ENCODE peak calls at places on chromosomes 6 and 20, in seven cellular contexts. One of them, this sample, is unnamed.

GRCh38 chr6:93562566-93562965 is 143.2 kb upstream of the EPHA7 start:
- DNase-seq in HCT116: no peak
- DNase-seq in uterus: no peak
- DNase-seq in colonic mucosa: no peak
- DNase-seq in CD8-positive, alpha-beta T cell: no peak
- DNase-seq in WERI-Rb-1: no peak
- DNase-seq in breast epithelium: no peak
- DNase-seq in this sample: peak

GRCh38 chr6:155883741-155884140 is 428.1 kb upstream of the NOX3 start:
- DNase-seq in colonic mucosa: no peak
- DNase-seq in HCT116: no peak
- DNase-seq in breast epithelium: no peak
- DNase-seq in WERI-Rb-1: no peak
- DNase-seq in uterus: no peak
- DNase-seq in CD8-positive, alpha-beta T cell: no peak
- DNase-seq in this sample: no peak

GRCh38 chr6:28496099-28496779 is 19.4 kb downstream of the GPX6 start:
- DNase-seq in CD8-positive, alpha-beta T cell: no peak
- DNase-seq in HCT116: peak
- DNase-seq in uterus: no peak
- DNase-seq in colonic mucosa: no peak
- DNase-seq in breast epithelium: no peak
- DNase-seq in WERI-Rb-1: no peak
- DNase-seq in this sample: no peak

GRCh38 chr20:25739615-25740320 is 43.1 kb upstream of the ZNF337 start:
- DNase-seq in colonic mucosa: no peak
- DNase-seq in WERI-Rb-1: no peak
- DNase-seq in breast epithelium: no peak
- DNase-seq in uterus: no peak
- DNase-seq in CD8-positive, alpha-beta T cell: no peak
- DNase-seq in HCT116: no peak
- DNase-seq in this sample: peak

GRCh38 chr20:45985573-45985972 is 13.6 kb upstream of the ZNF335 start:
- DNase-seq in WERI-Rb-1: peak
- DNase-seq in colonic mucosa: no peak
- DNase-seq in CD8-positive, alpha-beta T cell: no peak
- DNase-seq in breast epithelium: no peak
- DNase-seq in HCT116: no peak
- DNase-seq in uterus: no peak
- DNase-seq in this sample: no peak

GRCh38 chr6:87798393-87799278 is 96.6 kb upstream of the AKIRIN2 start:
- DNase-seq in colonic mucosa: no peak
- DNase-seq in HCT116: no peak
- DNase-seq in breast epithelium: no peak
- DNase-seq in CD8-positive, alpha-beta T cell: no peak
- DNase-seq in WERI-Rb-1: no peak
- DNase-seq in uterus: no peak
- DNase-seq in this sample: no peak

GRCh38 chr6:165668951-165669350 is 5.9 kb upstream of the PDE10A start:
- DNase-seq in breast epithelium: no peak
- DNase-seq in WERI-Rb-1: no peak
- DNase-seq in colonic mucosa: no peak
- DNase-seq in HCT116: no peak
- DNase-seq in CD8-positive, alpha-beta T cell: no peak
- DNase-seq in uterus: no peak
- DNase-seq in this sample: no peak

GRCh38 chr6:147434508-147434907 is 74.0 kb upstream of the SAMD5 start:
- DNase-seq in WERI-Rb-1: no peak
- DNase-seq in HCT116: no peak
- DNase-seq in colonic mucosa: no peak
- DNase-seq in CD8-positive, alpha-beta T cell: no peak
- DNase-seq in uterus: no peak
- DNase-seq in breast epithelium: no peak
- DNase-seq in this sample: peak

GRCh38 chr20:64222851-64223525 is 32.6 kb upstream of the PCMTD2 start:
- DNase-seq in uterus: no peak
- DNase-seq in CD8-positive, alpha-beta T cell: no peak
- DNase-seq in HCT116: no peak
- DNase-seq in colonic mucosa: no peak
- DNase-seq in breast epithelium: no peak
- DNase-seq in WERI-Rb-1: no peak
- DNase-seq in this sample: no peak

GRCh38 chr6:79234150-79235022 is at the start of gene HMGN3:
- DNase-seq in HCT116: peak
- DNase-seq in WERI-Rb-1: peak
- DNase-seq in breast epithelium: peak
- DNase-seq in uterus: peak
- DNase-seq in CD8-positive, alpha-beta T cell: peak
- DNase-seq in colonic mucosa: peak
- DNase-seq in this sample: peak

GRCh38 chr6:130050230-130050629 is 31.8 kb downstream of the L3MBTL3 start:
- DNase-seq in colonic mucosa: no peak
- DNase-seq in CD8-positive, alpha-beta T cell: no peak
- DNase-seq in breast epithelium: no peak
- DNase-seq in uterus: no peak
- DNase-seq in WERI-Rb-1: no peak
- DNase-seq in HCT116: no peak
- DNase-seq in this sample: no peak

GRCh38 chr6:123489589-123489988 is 147.2 kb downstream of the TRDN start:
- DNase-seq in HCT116: no peak
- DNase-seq in WERI-Rb-1: no peak
- DNase-seq in uterus: no peak
- DNase-seq in CD8-positive, alpha-beta T cell: no peak
- DNase-seq in colonic mucosa: no peak
- DNase-seq in breast epithelium: no peak
- DNase-seq in this sample: no peak

GRCh38 chr20:19993937-19994667 is 23.1 kb upstream of the NAA20 start:
- DNase-seq in uterus: no peak
- DNase-seq in WERI-Rb-1: no peak
- DNase-seq in breast epithelium: no peak
- DNase-seq in CD8-positive, alpha-beta T cell: no peak
- DNase-seq in colonic mucosa: no peak
- DNase-seq in HCT116: peak
- DNase-seq in this sample: peak

GRCh38 chr20:63061051-63061531 is 54.3 kb upstream of the BHLHE23 start:
- DNase-seq in WERI-Rb-1: no peak
- DNase-seq in colonic mucosa: no peak
- DNase-seq in CD8-positive, alpha-beta T cell: no peak
- DNase-seq in uterus: no peak
- DNase-seq in breast epithelium: peak
- DNase-seq in HCT116: no peak
- DNase-seq in this sample: no peak

GRCh38 chr6:127902933-127903332 is 2.1 kb upstream of the THEMIS start:
- DNase-seq in WERI-Rb-1: peak
- DNase-seq in HCT116: no peak
- DNase-seq in CD8-positive, alpha-beta T cell: no peak
- DNase-seq in colonic mucosa: no peak
- DNase-seq in breast epithelium: no peak
- DNase-seq in uterus: no peak
- DNase-seq in this sample: no peak

GRCh38 chr6:159640322-159640721 is 52.7 kb downstream of the SOD2 start:
- DNase-seq in uterus: no peak
- DNase-seq in breast epithelium: no peak
- DNase-seq in HCT116: no peak
- DNase-seq in CD8-positive, alpha-beta T cell: no peak
- DNase-seq in WERI-Rb-1: no peak
- DNase-seq in colonic mucosa: no peak
- DNase-seq in this sample: no peak

GRCh38 chr20:38202153-38202981 is 37.3 kb upstream of the TGM2 start:
- DNase-seq in breast epithelium: no peak
- DNase-seq in WERI-Rb-1: no peak
- DNase-seq in colonic mucosa: no peak
- DNase-seq in CD8-positive, alpha-beta T cell: no peak
- DNase-seq in HCT116: no peak
- DNase-seq in uterus: no peak
- DNase-seq in this sample: no peak

GRCh38 chr20:52965380-52965779 is 6.8 kb upstream of the TSHZ2 start:
- DNase-seq in breast epithelium: no peak
- DNase-seq in CD8-positive, alpha-beta T cell: no peak
- DNase-seq in HCT116: no peak
- DNase-seq in uterus: no peak
- DNase-seq in colonic mucosa: no peak
- DNase-seq in WERI-Rb-1: no peak
- DNase-seq in this sample: no peak

GRCh38 chr6:31784270-31784925 is 7.3 kb upstream of the VWA7 start:
- DNase-seq in HCT116: no peak
- DNase-seq in breast epithelium: no peak
- DNase-seq in CD8-positive, alpha-beta T cell: no peak
- DNase-seq in uterus: no peak
- DNase-seq in WERI-Rb-1: no peak
- DNase-seq in colonic mucosa: no peak
- DNase-seq in this sample: no peak

GRCh38 chr20:58513580-58514285 is 1.5 kb downstream of the APCDD1L start:
- DNase-seq in colonic mucosa: no peak
- DNase-seq in uterus: no peak
- DNase-seq in HCT116: no peak
- DNase-seq in breast epithelium: no peak
- DNase-seq in CD8-positive, alpha-beta T cell: no peak
- DNase-seq in WERI-Rb-1: no peak
- DNase-seq in this sample: no peak

GRCh38 chr6:136230219-136230980 is 19.7 kb downstream of the MTFR2 start:
- DNase-seq in colonic mucosa: no peak
- DNase-seq in HCT116: no peak
- DNase-seq in CD8-positive, alpha-beta T cell: no peak
- DNase-seq in WERI-Rb-1: no peak
- DNase-seq in uterus: no peak
- DNase-seq in breast epithelium: no peak
- DNase-seq in this sample: no peak

GRCh38 chr6:169943521-169944337 is 192.3 kb downstream of the ERMARD start:
- DNase-seq in breast epithelium: no peak
- DNase-seq in WERI-Rb-1: no peak
- DNase-seq in uterus: no peak
- DNase-seq in colonic mucosa: no peak
- DNase-seq in CD8-positive, alpha-beta T cell: no peak
- DNase-seq in HCT116: no peak
- DNase-seq in this sample: no peak

GRCh38 chr6:21984135-21984534 is 312.7 kb downstream of the PRL start:
- DNase-seq in uterus: no peak
- DNase-seq in colonic mucosa: no peak
- DNase-seq in CD8-positive, alpha-beta T cell: no peak
- DNase-seq in HCT116: no peak
- DNase-seq in WERI-Rb-1: no peak
- DNase-seq in breast epithelium: no peak
- DNase-seq in this sample: no peak

GRCh38 chr6:127118505-127119360 is at the start of gene RSPO3:
- DNase-seq in CD8-positive, alpha-beta T cell: no peak
- DNase-seq in colonic mucosa: peak
- DNase-seq in WERI-Rb-1: peak
- DNase-seq in HCT116: no peak
- DNase-seq in uterus: peak
- DNase-seq in breast epithelium: no peak
- DNase-seq in this sample: no peak

GRCh38 chr6:21582651-21583050 is 10.9 kb upstream of the SOX4 start:
- DNase-seq in breast epithelium: no peak
- DNase-seq in WERI-Rb-1: no peak
- DNase-seq in HCT116: no peak
- DNase-seq in uterus: no peak
- DNase-seq in colonic mucosa: no peak
- DNase-seq in CD8-positive, alpha-beta T cell: no peak
- DNase-seq in this sample: no peak

GRCh38 chr6:106083618-106084017 is 2.5 kb upstream of the PRDM1 start:
- DNase-seq in CD8-positive, alpha-beta T cell: no peak
- DNase-seq in colonic mucosa: no peak
- DNase-seq in WERI-Rb-1: no peak
- DNase-seq in HCT116: no peak
- DNase-seq in uterus: no peak
- DNase-seq in breast epithelium: no peak
- DNase-seq in this sample: no peak

GRCh38 chr6:170459451-170459850 is 93.7 kb downstream of the PSMB1 start:
- DNase-seq in HCT116: no peak
- DNase-seq in colonic mucosa: no peak
- DNase-seq in WERI-Rb-1: no peak
- DNase-seq in breast epithelium: no peak
- DNase-seq in CD8-positive, alpha-beta T cell: no peak
- DNase-seq in uterus: no peak
- DNase-seq in this sample: no peak

GRCh38 chr6:148972481-148972880 is 225.7 kb downstream of the UST start:
- DNase-seq in uterus: no peak
- DNase-seq in HCT116: peak
- DNase-seq in breast epithelium: peak
- DNase-seq in WERI-Rb-1: peak
- DNase-seq in CD8-positive, alpha-beta T cell: peak
- DNase-seq in colonic mucosa: peak
- DNase-seq in this sample: peak
- H3K27ac ChIP-seq in uterus: no peak
- H3K27ac ChIP-seq in HCT116: no peak
- H3K27ac ChIP-seq in breast epithelium: no peak
- H3K27ac ChIP-seq in WERI-Rb-1: no peak
- H3K27ac ChIP-seq in CD8-positive, alpha-beta T cell: no peak
- H3K27ac ChIP-seq in colonic mucosa: no peak
- H3K27ac ChIP-seq in this sample: peak

GRCh38 chr20:23034721-23035671 is at the start of gene SSTR4:
- DNase-seq in breast epithelium: no peak
- DNase-seq in WERI-Rb-1: no peak
- DNase-seq in colonic mucosa: no peak
- DNase-seq in uterus: no peak
- DNase-seq in CD8-positive, alpha-beta T cell: no peak
- DNase-seq in HCT116: no peak
- DNase-seq in this sample: no peak
- TF ChIP-seq CTCF in breast epithelium: no peak
- TF ChIP-seq CTCF in WERI-Rb-1: no peak
- TF ChIP-seq CTCF in colonic mucosa: no peak
- TF ChIP-seq CTCF in uterus: no peak
- TF ChIP-seq CTCF in CD8-positive, alpha-beta T cell: no peak
- TF ChIP-seq CTCF in HCT116: no peak
- TF ChIP-seq CTCF in this sample: no peak

GRCh38 chr6:5124526-5124925 is 39.4 kb downstream of the PPP1R3G start:
- DNase-seq in breast epithelium: no peak
- DNase-seq in WERI-Rb-1: no peak
- DNase-seq in uterus: no peak
- DNase-seq in HCT116: no peak
- DNase-seq in colonic mucosa: no peak
- DNase-seq in CD8-positive, alpha-beta T cell: no peak
- DNase-seq in this sample: no peak
- H3K27ac ChIP-seq in breast epithelium: no peak
- H3K27ac ChIP-seq in WERI-Rb-1: no peak
- H3K27ac ChIP-seq in uterus: no peak
- H3K27ac ChIP-seq in HCT116: no peak
- H3K27ac ChIP-seq in colonic mucosa: no peak
- H3K27ac ChIP-seq in CD8-positive, alpha-beta T cell: no peak
- H3K27ac ChIP-seq in this sample: peak

GRCh38 chr20:650954-651353 is 2.0 kb downstream of the SRXN1 start:
- DNase-seq in HCT116: no peak
- DNase-seq in colonic mucosa: no peak
- DNase-seq in WERI-Rb-1: no peak
- DNase-seq in uterus: no peak
- DNase-seq in breast epithelium: no peak
- DNase-seq in CD8-positive, alpha-beta T cell: no peak
- DNase-seq in this sample: no peak
- TF ChIP-seq CTCF in HCT116: no peak
- TF ChIP-seq CTCF in colonic mucosa: no peak
- TF ChIP-seq CTCF in WERI-Rb-1: no peak
- TF ChIP-seq CTCF in uterus: no peak
- TF ChIP-seq CTCF in breast epithelium: no peak
- TF ChIP-seq CTCF in CD8-positive, alpha-beta T cell: no peak
- TF ChIP-seq CTCF in this sample: no peak